ENCODE peak calls at places on chromosomes 12 and 14, in five cellular contexts. I is lung, E is hepatocyte, M is HCT116, D is stomach. X is an unnamed sample.

GRCh38 chr12:124686001-124686884 is 118.8 kb upstream of the NCOR2 start:
- DNase-seq in I (no peak), E (no peak), D (no peak), M (no peak), X (no peak)

GRCh38 chr12:121388421-121388981 is 11.4 kb upstream of the RNF34 start:
- DNase-seq in E (no peak), D (no peak), M (no peak), I (no peak), X (no peak)

GRCh38 chr14:22657861-22658260 is 13.7 kb upstream of the OR6J1 start:
- DNase-seq in E (no peak), D (no peak), I (no peak), M (no peak), X (no peak)

GRCh38 chr14:104734991-104735779 is 11.2 kb downstream of the ADSS1 start:
- DNase-seq in I (no peak), D (no peak), M (no peak), E (no peak), X (no peak)

GRCh38 chr12:114762490-114763110 is 78.6 kb upstream of the TBX3 start:
- DNase-seq in M (no peak), E (no peak), I (no peak), D (no peak), X (no peak)

GRCh38 chr12:119512772-119513497 is 80.6 kb upstream of the TMEM233 start:
- DNase-seq in M (no peak), E (peak; percentile 48), I (no peak), D (no peak), X (no peak)

GRCh38 chr14:92578511-92578910 is 64.9 kb downstream of the RIN3 start:
- DNase-seq in E (no peak), D (no peak), I (no peak), M (no peak), X (no peak)

GRCh38 chr12:131122631-131123030 is 168.9 kb downstream of the ADGRD1 start:
- DNase-seq in I (no peak), M (no peak), D (no peak), E (no peak), X (no peak)

GRCh38 chr12:20369164-20370000 is 1.0 kb downstream of the PDE3A start:
- DNase-seq in D (peak; percentile 27), I (peak; percentile 41), E (peak; percentile 81), M (no peak), X (no peak)

GRCh38 chr12:112980491-112981158 is 2.3 kb downstream of the OAS2 start:
- DNase-seq in E (no peak), I (no peak), M (no peak), D (no peak), X (no peak)

GRCh38 chr12:118850244-118850825 is 131.0 kb upstream of the SRRM4 start:
- DNase-seq in D (no peak), M (peak; percentile 13), E (peak; percentile 19), I (no peak), X (no peak)

GRCh38 chr12:52044284-52044983 is 6.8 kb upstream of the NR4A1 start:
- DNase-seq in E (no peak), I (peak; percentile 52), D (peak; percentile 91), M (no peak), X (peak; percentile 80)

GRCh38 chr14:73386342-73386741 is 72.0 kb downstream of the NUMB start:
- DNase-seq in I (no peak), M (no peak), D (no peak), E (no peak), X (no peak)

GRCh38 chr12:10618338-10618987 is 5.1 kb upstream of the MAGOHB start:
- DNase-seq in M (peak; percentile 8), E (no peak), I (no peak), D (no peak), X (no peak)

GRCh38 chr12:56864318-56864717 is 69.9 kb downstream of the SDR9C7 start:
- DNase-seq in I (no peak), D (no peak), M (no peak), E (no peak), X (no peak)

GRCh38 chr14:81818271-81818670 is 284.6 kb upstream of the SEL1L start:
- DNase-seq in M (no peak), D (no peak), I (no peak), E (no peak), X (no peak)

GRCh38 chr14:71206766-71207371 is 299.6 kb downstream of the PCNX1 start:
- DNase-seq in M (no peak), D (peak; percentile 26), E (no peak), I (no peak), X (no peak)

GRCh38 chr12:95319694-95320331 is 102.2 kb downstream of the VEZT start:
- DNase-seq in I (no peak), M (no peak), E (no peak), D (no peak), X (no peak)

GRCh38 chr12:49298160-49298559 is 3.2 kb downstream of the PRPH start:
- DNase-seq in E (no peak), I (no peak), D (no peak), M (no peak), X (no peak)

GRCh38 chr14:101972126-101972785 is 7.9 kb downstream of the DYNC1H1 start:
- DNase-seq in E (peak; percentile 93), M (peak; percentile 91), I (peak; percentile 88), D (peak; percentile 76), X (peak; percentile 95)

GRCh38 chr12:81692008-81692407 is 67.1 kb downstream of the PPFIA2 start:
- DNase-seq in D (no peak), E (no peak), M (no peak), I (peak; percentile 34), X (peak; percentile 77)

GRCh38 chr12:116434155-116435065 is 124.8 kb upstream of the MAP1LC3B2 start:
- DNase-seq in M (peak; percentile 91), I (peak; percentile 86), E (peak; percentile 93), D (peak; percentile 75), X (no peak)

GRCh38 chr12:112303004-112303403 is 79.2 kb downstream of the HECTD4 start:
- DNase-seq in M (no peak), I (no peak), E (peak; percentile 19), D (no peak), X (no peak)

GRCh38 chr12:11839093-11839641 is 189.7 kb downstream of the ETV6 start:
- DNase-seq in E (no peak), D (no peak), M (no peak), I (no peak), X (no peak)

GRCh38 chr12:60333461-60333860 is 737.6 kb downstream of the SLC16A7 start:
- DNase-seq in M (no peak), E (no peak), I (no peak), D (no peak), X (no peak)

GRCh38 chr12:26736563-26737486 is 96.2 kb downstream of the ITPR2 start:
- DNase-seq in M (no peak), E (no peak), D (no peak), I (no peak), X (no peak)

GRCh38 chr12:124556067-124556466 is 11.3 kb downstream of the NCOR2 start:
- DNase-seq in I (no peak), M (no peak), D (no peak), E (no peak), X (no peak)

GRCh38 chr12:95700316-95700785 is 90.2 kb downstream of the NTN4 start:
- DNase-seq in E (no peak), I (no peak), D (no peak), M (no peak), X (no peak)

GRCh38 chr12:50032516-50033316 is 7.4 kb upstream of the RACGAP1 start:
- DNase-seq in M (no peak), E (no peak), I (no peak), D (peak; percentile 25), X (no peak)

GRCh38 chr12:61757831-61758505 is 502.2 kb upstream of the USP15 start:
- DNase-seq in E (no peak), M (no peak), D (no peak), I (no peak), X (no peak)

GRCh38 chr12:29427964-29428363 is 47.0 kb upstream of the ERGIC2 start:
- DNase-seq in D (no peak), I (no peak), M (peak; percentile 36), E (peak; percentile 10), X (no peak)

GRCh38 chr12:32312049-32312670 is 87.2 kb upstream of the FGD4 start:
- DNase-seq in I (no peak), E (peak; percentile 81), M (peak; percentile 55), D (no peak), X (peak; percentile 70)

GRCh38 chr14:104868060-104868740 is 3.1 kb downstream of the CEP170B start:
- DNase-seq in D (no peak), E (no peak), I (no peak), M (no peak), X (no peak)

GRCh38 chr14:23550131-23550826 is 1.3 kb downstream of the ZFHX2 start:
- DNase-seq in E (no peak), D (no peak), I (no peak), M (no peak), X (no peak)

GRCh38 chr14:58299665-58300202 is 1.4 kb downstream of the ARID4A start:
- DNase-seq in E (peak; percentile 7), I (no peak), D (no peak), M (no peak), X (no peak)

GRCh38 chr14:51653096-51653814 is 1.5 kb downstream of the FRMD6 start:
- DNase-seq in M (no peak), D (no peak), I (no peak), E (peak; percentile 47), X (peak; percentile 10)
- H3K4me3 ChIP-seq in M (peak overlapping the region; percentile 90), D (peak overlapping the region; percentile 65), I (peak overlapping the region; percentile 2), E (peak overlapping the region; percentile 94), X (peak overlapping the region; percentile 88)

DNA sequence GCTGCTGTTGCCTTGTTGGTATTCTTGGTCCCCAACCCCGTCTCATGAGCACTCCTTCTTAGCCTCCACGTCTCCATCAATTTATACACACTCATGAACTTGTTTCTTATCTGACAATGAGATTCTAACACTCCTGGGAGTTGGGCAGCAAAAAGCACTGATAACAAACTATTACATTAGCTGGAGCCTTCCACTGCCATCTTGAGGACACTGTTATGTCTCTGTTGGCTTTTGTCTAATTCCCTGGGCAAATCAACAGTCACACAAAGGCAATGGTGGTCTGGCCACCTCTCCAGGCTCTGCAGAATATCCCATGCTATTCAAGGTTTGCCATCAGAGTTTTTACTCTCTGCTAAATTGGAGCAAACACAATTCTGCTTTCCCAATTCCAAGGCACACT is 117.8 kb upstream of the COCH start:
- DNase-seq in E (no peak), D (no peak), M (no peak), I (no peak), X (no peak)
- TF ChIP-seq CTCF in E (no peak), D (no peak), M (no peak), I (no peak), X (peak; percentile 11)

GRCh38 chr14:97218713-97219355 is 421.7 kb downstream of the VRK1 start:
- DNase-seq in D (no peak), E (peak; percentile 16), I (no peak), M (no peak), X (no peak)
- H3K4me3 ChIP-seq in D (peak overlapping the region; percentile 38), E (peak overlapping the region; percentile 39), I (no peak overlapping the region), M (no peak overlapping the region), X (no peak overlapping the region)

GRCh38 chr14:77318006-77318553 is 2.6 kb downstream of the POMT2 start:
- DNase-seq in E (no peak), D (no peak), M (no peak), I (no peak), X (no peak)

GRCh38 chr14:77322209-77322902 is 1.5 kb downstream of the GSTZ1 start:
- DNase-seq in M (no peak), E (no peak), D (no peak), I (no peak), X (no peak)

GRCh38 chr14:77322951-77323350 is 2.1 kb downstream of the GSTZ1 start:
- DNase-seq in D (no peak), I (no peak), E (no peak), M (no peak), X (no peak)

GRCh38 chr14:77319416-77319815 is 1.3 kb downstream of the POMT2 start:
- DNase-seq in M (no peak), D (no peak), E (no peak), I (no peak), X (no peak)

GRCh38 chr14:77320238-77320935 is at the start of gene POMT2:
- DNase-seq in D (peak; percentile 95), I (peak; percentile 95), M (peak; percentile 78), E (peak; percentile 96), X (peak; percentile 69)
- TF ChIP-seq CTCF in D (peak; percentile 40), I (no peak), M (no peak), E (peak; percentile 37), X (peak; percentile 14)